ENCODE peak calls at places on chromosomes 11 and 22, in seven cellular contexts. One of them, this sample, is unnamed.

GRCh38 chr11:8381871-8382396 is 118.3 kb upstream of the LMO1 start:
- DNase-seq in COR-L47: no peak
- DNase-seq in SW480: no peak
- DNase-seq in stimulated activated CD4-positive, alpha-beta T cell treated with anti-CD3 and anti-CD28 coated beads, Interleukin-2, amount 100 ng/mL, for 48 hours: no peak
- DNase-seq in stimulated activated effector memory CD8-positive, alpha-beta T cell treated with anti-CD3 and anti-CD28 coated beads, Interleukin-12 subunit alpha, Interleukin-12 subunit beta, amount 100 ng/mL, for 72 hours: no peak
- DNase-seq in mammary epithelial cell: no peak
- DNase-seq in ELF-1: no peak
- DNase-seq in this sample: no peak

GRCh38 chr11:128931066-128931465 is 11.6 kb downstream of the TP53AIP1 start:
- DNase-seq in COR-L47: no peak
- DNase-seq in SW480: no peak
- DNase-seq in stimulated activated CD4-positive, alpha-beta T cell treated with anti-CD3 and anti-CD28 coated beads, Interleukin-2, amount 100 ng/mL, for 48 hours: no peak
- DNase-seq in stimulated activated effector memory CD8-positive, alpha-beta T cell treated with anti-CD3 and anti-CD28 coated beads, Interleukin-12 subunit alpha, Interleukin-12 subunit beta, amount 100 ng/mL, for 72 hours: no peak
- DNase-seq in mammary epithelial cell: no peak
- DNase-seq in ELF-1: no peak
- DNase-seq in this sample: no peak

GRCh38 chr11:118106789-118107335 is 20.1 kb upstream of the SMIM35 start:
- DNase-seq in COR-L47: no peak
- DNase-seq in SW480: no peak
- DNase-seq in stimulated activated CD4-positive, alpha-beta T cell treated with anti-CD3 and anti-CD28 coated beads, Interleukin-2, amount 100 ng/mL, for 48 hours: no peak
- DNase-seq in stimulated activated effector memory CD8-positive, alpha-beta T cell treated with anti-CD3 and anti-CD28 coated beads, Interleukin-12 subunit alpha, Interleukin-12 subunit beta, amount 100 ng/mL, for 72 hours: no peak
- DNase-seq in mammary epithelial cell: peak; percentile 38
- DNase-seq in ELF-1: no peak
- DNase-seq in this sample: no peak

GRCh38 chr11:19597194-19597593 is 115.4 kb upstream of the NAV2 start:
- DNase-seq in COR-L47: no peak
- DNase-seq in SW480: no peak
- DNase-seq in stimulated activated CD4-positive, alpha-beta T cell treated with anti-CD3 and anti-CD28 coated beads, Interleukin-2, amount 100 ng/mL, for 48 hours: no peak
- DNase-seq in stimulated activated effector memory CD8-positive, alpha-beta T cell treated with anti-CD3 and anti-CD28 coated beads, Interleukin-12 subunit alpha, Interleukin-12 subunit beta, amount 100 ng/mL, for 72 hours: no peak
- DNase-seq in mammary epithelial cell: peak; percentile 50
- DNase-seq in ELF-1: no peak
- DNase-seq in this sample: no peak

GRCh38 chr22:44191036-44191454 is 10.3 kb downstream of the PARVG start:
- DNase-seq in COR-L47: no peak
- DNase-seq in SW480: no peak
- DNase-seq in stimulated activated CD4-positive, alpha-beta T cell treated with anti-CD3 and anti-CD28 coated beads, Interleukin-2, amount 100 ng/mL, for 48 hours: peak; percentile 23
- DNase-seq in stimulated activated effector memory CD8-positive, alpha-beta T cell treated with anti-CD3 and anti-CD28 coated beads, Interleukin-12 subunit alpha, Interleukin-12 subunit beta, amount 100 ng/mL, for 72 hours: peak; percentile 77
- DNase-seq in mammary epithelial cell: peak; percentile 25
- DNase-seq in ELF-1: no peak
- DNase-seq in this sample: no peak

GRCh38 chr22:46861968-46862367 is 99.5 kb downstream of the TBC1D22A start:
- DNase-seq in COR-L47: no peak
- DNase-seq in SW480: no peak
- DNase-seq in stimulated activated CD4-positive, alpha-beta T cell treated with anti-CD3 and anti-CD28 coated beads, Interleukin-2, amount 100 ng/mL, for 48 hours: no peak
- DNase-seq in stimulated activated effector memory CD8-positive, alpha-beta T cell treated with anti-CD3 and anti-CD28 coated beads, Interleukin-12 subunit alpha, Interleukin-12 subunit beta, amount 100 ng/mL, for 72 hours: no peak
- DNase-seq in mammary epithelial cell: no peak
- DNase-seq in ELF-1: no peak
- DNase-seq in this sample: no peak

GRCh38 chr22:30021881-30022619 is 58.2 kb upstream of the HORMAD2 start:
- DNase-seq in COR-L47: no peak
- DNase-seq in SW480: no peak
- DNase-seq in stimulated activated CD4-positive, alpha-beta T cell treated with anti-CD3 and anti-CD28 coated beads, Interleukin-2, amount 100 ng/mL, for 48 hours: no peak
- DNase-seq in stimulated activated effector memory CD8-positive, alpha-beta T cell treated with anti-CD3 and anti-CD28 coated beads, Interleukin-12 subunit alpha, Interleukin-12 subunit beta, amount 100 ng/mL, for 72 hours: no peak
- DNase-seq in mammary epithelial cell: no peak
- DNase-seq in ELF-1: no peak
- DNase-seq in this sample: no peak

GRCh38 chr11:126307706-126308105 is 3.8 kb downstream of the DCPS start:
- DNase-seq in COR-L47: peak; percentile 31
- DNase-seq in SW480: peak; percentile 30
- DNase-seq in stimulated activated CD4-positive, alpha-beta T cell treated with anti-CD3 and anti-CD28 coated beads, Interleukin-2, amount 100 ng/mL, for 48 hours: no peak
- DNase-seq in stimulated activated effector memory CD8-positive, alpha-beta T cell treated with anti-CD3 and anti-CD28 coated beads, Interleukin-12 subunit alpha, Interleukin-12 subunit beta, amount 100 ng/mL, for 72 hours: no peak
- DNase-seq in mammary epithelial cell: peak; percentile 37
- DNase-seq in ELF-1: peak; percentile 52
- DNase-seq in this sample: peak; percentile 18

GRCh38 chr11:12556788-12557384 is 117.3 kb upstream of the TEAD1 start:
- DNase-seq in COR-L47: no peak
- DNase-seq in SW480: peak; percentile 49
- DNase-seq in stimulated activated CD4-positive, alpha-beta T cell treated with anti-CD3 and anti-CD28 coated beads, Interleukin-2, amount 100 ng/mL, for 48 hours: no peak
- DNase-seq in stimulated activated effector memory CD8-positive, alpha-beta T cell treated with anti-CD3 and anti-CD28 coated beads, Interleukin-12 subunit alpha, Interleukin-12 subunit beta, amount 100 ng/mL, for 72 hours: no peak
- DNase-seq in mammary epithelial cell: no peak
- DNase-seq in ELF-1: peak; percentile 79
- DNase-seq in this sample: no peak

GRCh38 chr11:62337682-62338181 is 484 bp downstream of the ASRGL1 start:
- DNase-seq in COR-L47: peak; percentile 43
- DNase-seq in SW480: peak; percentile 50
- DNase-seq in stimulated activated CD4-positive, alpha-beta T cell treated with anti-CD3 and anti-CD28 coated beads, Interleukin-2, amount 100 ng/mL, for 48 hours: peak; percentile 5
- DNase-seq in stimulated activated effector memory CD8-positive, alpha-beta T cell treated with anti-CD3 and anti-CD28 coated beads, Interleukin-12 subunit alpha, Interleukin-12 subunit beta, amount 100 ng/mL, for 72 hours: peak; percentile 61
- DNase-seq in mammary epithelial cell: peak; percentile 6
- DNase-seq in ELF-1: peak; percentile 55
- DNase-seq in this sample: peak; percentile 50

GRCh38 chr22:39252461-39253391 is 7.9 kb upstream of the PDGFB start:
- DNase-seq in COR-L47: no peak
- DNase-seq in SW480: no peak
- DNase-seq in stimulated activated CD4-positive, alpha-beta T cell treated with anti-CD3 and anti-CD28 coated beads, Interleukin-2, amount 100 ng/mL, for 48 hours: no peak
- DNase-seq in stimulated activated effector memory CD8-positive, alpha-beta T cell treated with anti-CD3 and anti-CD28 coated beads, Interleukin-12 subunit alpha, Interleukin-12 subunit beta, amount 100 ng/mL, for 72 hours: peak; percentile 48
- DNase-seq in mammary epithelial cell: no peak
- DNase-seq in ELF-1: no peak
- DNase-seq in this sample: no peak

GRCh38 chr11:34546511-34547206 is 33.1 kb upstream of the ELF5 start:
- DNase-seq in COR-L47: peak; percentile 6
- DNase-seq in SW480: no peak
- DNase-seq in stimulated activated CD4-positive, alpha-beta T cell treated with anti-CD3 and anti-CD28 coated beads, Interleukin-2, amount 100 ng/mL, for 48 hours: no peak
- DNase-seq in stimulated activated effector memory CD8-positive, alpha-beta T cell treated with anti-CD3 and anti-CD28 coated beads, Interleukin-12 subunit alpha, Interleukin-12 subunit beta, amount 100 ng/mL, for 72 hours: no peak
- DNase-seq in mammary epithelial cell: peak; percentile 7
- DNase-seq in ELF-1: no peak
- DNase-seq in this sample: no peak

GRCh38 chr11:88231894-88232482 is 56.7 kb upstream of the RAB38 start:
- DNase-seq in COR-L47: peak; percentile 42
- DNase-seq in SW480: peak; percentile 16
- DNase-seq in stimulated activated CD4-positive, alpha-beta T cell treated with anti-CD3 and anti-CD28 coated beads, Interleukin-2, amount 100 ng/mL, for 48 hours: peak; percentile 3
- DNase-seq in stimulated activated effector memory CD8-positive, alpha-beta T cell treated with anti-CD3 and anti-CD28 coated beads, Interleukin-12 subunit alpha, Interleukin-12 subunit beta, amount 100 ng/mL, for 72 hours: peak; percentile 52
- DNase-seq in mammary epithelial cell: peak; percentile 34
- DNase-seq in ELF-1: peak; percentile 22
- DNase-seq in this sample: peak; percentile 12

GRCh38 chr11:61711493-61711892 is 31.3 kb downstream of the DAGLA start:
- DNase-seq in COR-L47: peak; percentile 50
- DNase-seq in SW480: no peak
- DNase-seq in stimulated activated CD4-positive, alpha-beta T cell treated with anti-CD3 and anti-CD28 coated beads, Interleukin-2, amount 100 ng/mL, for 48 hours: no peak
- DNase-seq in stimulated activated effector memory CD8-positive, alpha-beta T cell treated with anti-CD3 and anti-CD28 coated beads, Interleukin-12 subunit alpha, Interleukin-12 subunit beta, amount 100 ng/mL, for 72 hours: no peak
- DNase-seq in mammary epithelial cell: no peak
- DNase-seq in ELF-1: no peak
- DNase-seq in this sample: no peak

GRCh38 chr11:3840870-3841425 is at the start of gene RHOG:
- DNase-seq in COR-L47: peak; percentile 30
- DNase-seq in SW480: no peak
- DNase-seq in stimulated activated CD4-positive, alpha-beta T cell treated with anti-CD3 and anti-CD28 coated beads, Interleukin-2, amount 100 ng/mL, for 48 hours: no peak
- DNase-seq in stimulated activated effector memory CD8-positive, alpha-beta T cell treated with anti-CD3 and anti-CD28 coated beads, Interleukin-12 subunit alpha, Interleukin-12 subunit beta, amount 100 ng/mL, for 72 hours: no peak
- DNase-seq in mammary epithelial cell: peak; percentile 84
- DNase-seq in ELF-1: peak; percentile 48
- DNase-seq in this sample: peak; percentile 56

GRCh38 chr11:63939351-63939920 is 634 bp downstream of the NAA40 start:
- DNase-seq in COR-L47: no peak
- DNase-seq in SW480: peak; percentile 43
- DNase-seq in stimulated activated CD4-positive, alpha-beta T cell treated with anti-CD3 and anti-CD28 coated beads, Interleukin-2, amount 100 ng/mL, for 48 hours: no peak
- DNase-seq in stimulated activated effector memory CD8-positive, alpha-beta T cell treated with anti-CD3 and anti-CD28 coated beads, Interleukin-12 subunit alpha, Interleukin-12 subunit beta, amount 100 ng/mL, for 72 hours: no peak
- DNase-seq in mammary epithelial cell: peak; percentile 28
- DNase-seq in ELF-1: peak; percentile 40
- DNase-seq in this sample: peak; percentile 80

GRCh38 chr11:73152086-73152853 is 10.2 kb upstream of the FCHSD2 start:
- DNase-seq in COR-L47: no peak
- DNase-seq in SW480: no peak
- DNase-seq in stimulated activated CD4-positive, alpha-beta T cell treated with anti-CD3 and anti-CD28 coated beads, Interleukin-2, amount 100 ng/mL, for 48 hours: no peak
- DNase-seq in stimulated activated effector memory CD8-positive, alpha-beta T cell treated with anti-CD3 and anti-CD28 coated beads, Interleukin-12 subunit alpha, Interleukin-12 subunit beta, amount 100 ng/mL, for 72 hours: no peak
- DNase-seq in mammary epithelial cell: no peak
- DNase-seq in ELF-1: no peak
- DNase-seq in this sample: no peak

GRCh38 chr11:90476442-90477007 is 253.7 kb upstream of the CHORDC1 start:
- DNase-seq in COR-L47: peak; percentile 30
- DNase-seq in SW480: peak; percentile 46
- DNase-seq in stimulated activated CD4-positive, alpha-beta T cell treated with anti-CD3 and anti-CD28 coated beads, Interleukin-2, amount 100 ng/mL, for 48 hours: peak; percentile 17
- DNase-seq in stimulated activated effector memory CD8-positive, alpha-beta T cell treated with anti-CD3 and anti-CD28 coated beads, Interleukin-12 subunit alpha, Interleukin-12 subunit beta, amount 100 ng/mL, for 72 hours: peak; percentile 48
- DNase-seq in mammary epithelial cell: peak; percentile 68
- DNase-seq in ELF-1: no peak
- DNase-seq in this sample: peak; percentile 26

GRCh38 chr22:40224702-40225101 is 47.0 kb downstream of the TNRC6B start:
- DNase-seq in COR-L47: no peak
- DNase-seq in SW480: no peak
- DNase-seq in stimulated activated CD4-positive, alpha-beta T cell treated with anti-CD3 and anti-CD28 coated beads, Interleukin-2, amount 100 ng/mL, for 48 hours: no peak
- DNase-seq in stimulated activated effector memory CD8-positive, alpha-beta T cell treated with anti-CD3 and anti-CD28 coated beads, Interleukin-12 subunit alpha, Interleukin-12 subunit beta, amount 100 ng/mL, for 72 hours: no peak
- DNase-seq in mammary epithelial cell: no peak
- DNase-seq in ELF-1: no peak
- DNase-seq in this sample: no peak

GRCh38 chr11:64970731-64971151 is 1.2 kb downstream of the MAJIN start:
- DNase-seq in COR-L47: no peak
- DNase-seq in SW480: peak; percentile 26
- DNase-seq in stimulated activated CD4-positive, alpha-beta T cell treated with anti-CD3 and anti-CD28 coated beads, Interleukin-2, amount 100 ng/mL, for 48 hours: peak; percentile 25
- DNase-seq in stimulated activated effector memory CD8-positive, alpha-beta T cell treated with anti-CD3 and anti-CD28 coated beads, Interleukin-12 subunit alpha, Interleukin-12 subunit beta, amount 100 ng/mL, for 72 hours: peak; percentile 64
- DNase-seq in mammary epithelial cell: peak; percentile 95
- DNase-seq in ELF-1: no peak
- DNase-seq in this sample: no peak

GRCh38 chr11:59216654-59217640 is 4.2 kb upstream of the MPEG1 start:
- DNase-seq in COR-L47: no peak
- DNase-seq in SW480: peak; percentile 25
- DNase-seq in stimulated activated CD4-positive, alpha-beta T cell treated with anti-CD3 and anti-CD28 coated beads, Interleukin-2, amount 100 ng/mL, for 48 hours: no peak
- DNase-seq in stimulated activated effector memory CD8-positive, alpha-beta T cell treated with anti-CD3 and anti-CD28 coated beads, Interleukin-12 subunit alpha, Interleukin-12 subunit beta, amount 100 ng/mL, for 72 hours: no peak
- DNase-seq in mammary epithelial cell: peak; percentile 77
- DNase-seq in ELF-1: no peak
- DNase-seq in this sample: no peak

GRCh38 chr11:120523196-120523595 is 11.6 kb downstream of the GRIK4 start:
- DNase-seq in COR-L47: peak; percentile 39
- DNase-seq in SW480: no peak
- DNase-seq in stimulated activated CD4-positive, alpha-beta T cell treated with anti-CD3 and anti-CD28 coated beads, Interleukin-2, amount 100 ng/mL, for 48 hours: no peak
- DNase-seq in stimulated activated effector memory CD8-positive, alpha-beta T cell treated with anti-CD3 and anti-CD28 coated beads, Interleukin-12 subunit alpha, Interleukin-12 subunit beta, amount 100 ng/mL, for 72 hours: no peak
- DNase-seq in mammary epithelial cell: no peak
- DNase-seq in ELF-1: peak; percentile 30
- DNase-seq in this sample: peak; percentile 75

GRCh38 chr11:76010051-76010450 is 195.0 kb downstream of the UVRAG start:
- DNase-seq in COR-L47: no peak
- DNase-seq in SW480: no peak
- DNase-seq in stimulated activated CD4-positive, alpha-beta T cell treated with anti-CD3 and anti-CD28 coated beads, Interleukin-2, amount 100 ng/mL, for 48 hours: no peak
- DNase-seq in stimulated activated effector memory CD8-positive, alpha-beta T cell treated with anti-CD3 and anti-CD28 coated beads, Interleukin-12 subunit alpha, Interleukin-12 subunit beta, amount 100 ng/mL, for 72 hours: no peak
- DNase-seq in mammary epithelial cell: no peak
- DNase-seq in ELF-1: no peak
- DNase-seq in this sample: no peak

This sample was measured in NCI-H1417.